ENCODE peak calls at places on chromosomes 11 and 22, in nine cellular contexts. U, E, D, J, Q, Y, C, M and V are unnamed samples.

GRCh38 chr11:99068832-99069231 is 48.1 kb downstream of the CNTN5 start:
- DNase-seq in M (no peak), Q (no peak), U (no peak), E (no peak), D (no peak), C (no peak), J (no peak), Y (no peak), V (no peak)

GRCh38 chr11:68441466-68442230 is 18.9 kb upstream of the PPP6R3 start:
- DNase-seq in J (no peak), Q (no peak), U (no peak), D (no peak), C (peak), E (no peak), Y (peak), M (no peak), V (no peak)

GRCh38 chr11:65363770-65364169 is 9.2 kb downstream of the TIGD3 start:
- DNase-seq in D (no peak), U (no peak), Q (no peak), Y (no peak), C (no peak), E (no peak), M (no peak), J (no peak), V (no peak)

GRCh38 chr11:660281-660680 is 23.2 kb downstream of the DRD4 start:
- DNase-seq in J (no peak), D (no peak), M (no peak), Q (no peak), C (no peak), E (no peak), U (no peak), Y (no peak), V (no peak)

GRCh38 chr11:45839204-45839603 is 8.1 kb upstream of the CRY2 start:
- DNase-seq in U (no peak), Y (no peak), C (no peak), J (no peak), D (no peak), E (no peak), Q (no peak), M (no peak), V (no peak)

GRCh38 chr11:112864715-112865114 is 96.5 kb upstream of the NCAM1 start:
- DNase-seq in J (no peak), D (no peak), C (no peak), U (no peak), M (no peak), Y (no peak), E (no peak), Q (no peak), V (no peak)

GRCh38 chr22:28139993-28140392 is 220.9 kb upstream of the PITPNB start:
- DNase-seq in D (peak), Y (peak), U (peak), Q (no peak), J (no peak), C (peak), E (no peak), M (no peak), V (no peak)

GRCh38 chr11:12684821-12685220 is 10.6 kb downstream of the TEAD1 start:
- DNase-seq in D (no peak), E (no peak), Y (no peak), Q (no peak), U (no peak), M (no peak), C (no peak), J (no peak), V (no peak)

GRCh38 chr11:115439385-115439784 is 64.8 kb downstream of the CADM1 start:
- DNase-seq in Y (peak), D (no peak), Q (no peak), J (no peak), U (peak), C (peak), M (no peak), E (no peak), V (no peak)

GRCh38 chr11:66595245-66595904 is 2.4 kb downstream of the CCS start:
- DNase-seq in Q (no peak), C (peak), Y (peak), U (no peak), J (no peak), E (no peak), M (peak), D (peak), V (no peak)

GRCh38 chr22:23075050-23075449 is 4.7 kb downstream of the GNAZ start:
- DNase-seq in C (no peak), J (no peak), E (no peak), D (no peak), Y (no peak), Q (no peak), M (no peak), U (no peak), V (no peak)

GRCh38 chr11:9802291-9802861 is 138.5 kb downstream of the SWAP70 start:
- DNase-seq in D (peak), J (no peak), Y (no peak), C (peak), U (peak), Q (no peak), M (no peak), E (no peak), V (no peak)

GRCh38 chr11:123145661-123146060 is 49.4 kb downstream of the CLMP start:
- DNase-seq in C (no peak), Q (no peak), M (no peak), E (no peak), D (no peak), U (no peak), J (no peak), Y (peak), V (no peak)

GRCh38 chr22:47299211-47299878 is 536.9 kb downstream of the TBC1D22A start:
- DNase-seq in J (no peak), Y (no peak), Q (peak), U (no peak), M (no peak), E (no peak), C (no peak), D (no peak), V (no peak)

GRCh38 chr11:72759468-72759867 is 7.3 kb upstream of the ARAP1 start:
- DNase-seq in J (no peak), U (no peak), M (no peak), C (no peak), Q (no peak), D (no peak), Y (no peak), E (no peak), V (no peak)

GRCh38 chr11:128757886-128758612 is 64.2 kb downstream of the FLI1 start:
- DNase-seq in D (no peak), Y (no peak), C (no peak), M (no peak), U (no peak), J (no peak), Q (no peak), E (peak), V (no peak)

GRCh38 chr11:65210361-65210731 is 28.6 kb downstream of the CAPN1 start:
- DNase-seq in D (no peak), C (no peak), M (no peak), Y (no peak), U (no peak), Q (no peak), J (no peak), E (no peak), V (no peak)

GRCh38 chr22:25139062-25139461 is 60.6 kb upstream of the CRYBB3 start:
- DNase-seq in Q (no peak), J (no peak), E (no peak), M (peak), D (no peak), U (no peak), Y (peak), C (no peak), V (no peak)

GRCh38 chr11:36469063-36469462 is 41.0 kb downstream of the TRAF6 start:
- DNase-seq in D (no peak), Q (no peak), U (no peak), J (no peak), C (no peak), Y (peak), E (peak), M (no peak), V (no peak)